ENCODE peak calls at places on chromosome 22, in eight cellular contexts. T, V, I, X, A, N, L and Q are unnamed samples.

GRCh38 chr22:50102946-50103345 is 13.1 kb downstream of the MOV10L1 start:
- DNase-seq in X (no peak), T (no peak), L (no peak), N (no peak), I (no peak), V (no peak), A (peak; percentile 59), Q (no peak)

GRCh38 chr22:16828876-16829275 is 3.7 kb upstream of the XKR3 start:
- DNase-seq in L (no peak), I (no peak), N (no peak), T (no peak), V (no peak), A (no peak), X (no peak), Q (no peak)

GRCh38 chr22:41699264-41700104 is at the start of gene MEI1:
- DNase-seq in A (peak; percentile 28), I (peak; percentile 75), T (peak; percentile 56), L (peak; percentile 86), N (peak; percentile 84), V (peak; percentile 81), X (no peak), Q (peak; percentile 23)

GRCh38 chr22:32558681-32559355 is 84.2 kb downstream of the FBXO7 start:
- DNase-seq in T (peak; percentile 79), X (peak; percentile 88), I (no peak), N (peak; percentile 42), V (peak; percentile 49), L (no peak), A (peak; percentile 94), Q (no peak)

GRCh38 chr22:21646608-21647590 is 4.8 kb downstream of the SDF2L1 start:
- DNase-seq in T (peak; percentile 74), V (peak; percentile 73), X (peak; percentile 58), L (peak; percentile 83), I (peak; percentile 80), A (peak; percentile 62), N (peak; percentile 90), Q (peak; percentile 32)

GRCh38 chr22:50546326-50547230 is 879 bp downstream of the KLHDC7B start:
- DNase-seq in V (no peak), I (no peak), L (no peak), N (no peak), T (no peak), X (no peak), A (no peak), Q (no peak)

GRCh38 chr22:40418366-40419201 is 48.2 kb downstream of the SGSM3 start:
- DNase-seq in T (peak; percentile 56), N (no peak), V (no peak), A (no peak), I (peak; percentile 96), X (no peak), L (no peak), Q (no peak)

GRCh38 chr22:44580756-44581435 is 82.9 kb upstream of the RTL6 start:
- DNase-seq in N (no peak), A (no peak), T (no peak), I (no peak), L (no peak), V (peak; percentile 12), X (no peak), Q (no peak)

GRCh38 chr22:37383342-37383741 is 43.9 kb downstream of the ELFN2 start:
- DNase-seq in I (peak; percentile 89), V (no peak), T (peak; percentile 16), X (no peak), L (no peak), A (no peak), N (no peak), Q (no peak)

GRCh38 chr22:21642584-21643448 is 714 bp downstream of the SDF2L1 start:
- DNase-seq in L (peak; percentile 53), A (peak; percentile 62), V (peak; percentile 48), N (peak; percentile 65), I (peak; percentile 82), T (peak; percentile 44), X (peak; percentile 76), Q (no peak)

GRCh38 chr22:21443735-21444421 is 23.3 kb upstream of the TMEM191C start:
- DNase-seq in T (no peak), L (no peak), I (peak; percentile 8), X (no peak), A (no peak), V (peak; percentile 15), N (no peak), Q (no peak)

GRCh38 chr22:17982572-17983141 is 41.7 kb downstream of the MICAL3 start:
- DNase-seq in A (no peak), N (no peak), L (no peak), T (no peak), V (no peak), X (no peak), I (no peak), Q (no peak)

GRCh38 chr22:48884786-48885185 is 942.9 kb downstream of the BRD1 start:
- DNase-seq in X (no peak), T (no peak), L (no peak), A (no peak), V (peak; percentile 12), N (no peak), I (no peak), Q (no peak)

GRCh38 chr22:36332623-36333331 is 55.0 kb downstream of the MYH9 start:
- DNase-seq in N (peak; percentile 52), A (peak; percentile 96), V (peak; percentile 73), T (peak; percentile 83), L (peak; percentile 57), X (peak; percentile 95), I (no peak), Q (no peak)

GRCh38 chr22:36333632-36334031 is 54.1 kb downstream of the MYH9 start:
- DNase-seq in V (peak; percentile 59), I (no peak), N (no peak), T (no peak), L (no peak), A (no peak), X (no peak), Q (no peak)

GRCh38 chr22:36330655-36331305 is 57.0 kb downstream of the MYH9 start:
- DNase-seq in A (no peak), V (no peak), N (no peak), X (peak; percentile 93), I (no peak), T (peak; percentile 63), L (no peak), Q (no peak)

GRCh38 chr22:36331306-36331911 is 56.4 kb downstream of the MYH9 start:
- DNase-seq in T (peak; percentile 98), A (peak; percentile 97), X (peak; percentile 92), N (peak; percentile 72), V (peak; percentile 95), L (peak; percentile 77), I (peak; percentile 80), Q (peak; percentile 61)

GRCh38 chr22:36331912-36332622 is 55.7 kb downstream of the MYH9 start:
- DNase-seq in N (peak; percentile 73), I (peak; percentile 83), T (peak; percentile 49), A (no peak), V (peak; percentile 82), L (peak; percentile 71), X (peak; percentile 76), Q (no peak)
- H3K4me1 ChIP-seq in N (peaks cover 88% of the 10 kb centered on the region), I (peaks cover 67% of the 10 kb centered on the region), T (peaks cover 84% of the 10 kb centered on the region), A (peaks cover 98% of the 10 kb centered on the region), V (peaks cover 100% of the 10 kb centered on the region), L (peaks cover 87% of the 10 kb centered on the region), X (peaks cover 98% of the 10 kb centered on the region), Q (peaks cover 99% of the 10 kb centered on the region)

GRCh38 chr22:43160497-43161126 is 9.3 kb downstream of the TSPO start:
- DNase-seq in T (no peak), A (no peak), N (no peak), V (no peak), X (no peak), L (no peak), I (no peak), Q (no peak)
- H3K4me1 ChIP-seq in T (peaks cover 1% of the 10 kb centered on the region), A (peaks cover 11% of the 10 kb centered on the region), N (peaks cover 50% of the 10 kb centered on the region), V (peaks cover 37% of the 10 kb centered on the region), X (no peaks in the 10 kb centered on the region), L (no peaks in the 10 kb centered on the region), I (peaks cover 6% of the 10 kb centered on the region), Q (peaks cover 44% of the 10 kb centered on the region)

DNA sequence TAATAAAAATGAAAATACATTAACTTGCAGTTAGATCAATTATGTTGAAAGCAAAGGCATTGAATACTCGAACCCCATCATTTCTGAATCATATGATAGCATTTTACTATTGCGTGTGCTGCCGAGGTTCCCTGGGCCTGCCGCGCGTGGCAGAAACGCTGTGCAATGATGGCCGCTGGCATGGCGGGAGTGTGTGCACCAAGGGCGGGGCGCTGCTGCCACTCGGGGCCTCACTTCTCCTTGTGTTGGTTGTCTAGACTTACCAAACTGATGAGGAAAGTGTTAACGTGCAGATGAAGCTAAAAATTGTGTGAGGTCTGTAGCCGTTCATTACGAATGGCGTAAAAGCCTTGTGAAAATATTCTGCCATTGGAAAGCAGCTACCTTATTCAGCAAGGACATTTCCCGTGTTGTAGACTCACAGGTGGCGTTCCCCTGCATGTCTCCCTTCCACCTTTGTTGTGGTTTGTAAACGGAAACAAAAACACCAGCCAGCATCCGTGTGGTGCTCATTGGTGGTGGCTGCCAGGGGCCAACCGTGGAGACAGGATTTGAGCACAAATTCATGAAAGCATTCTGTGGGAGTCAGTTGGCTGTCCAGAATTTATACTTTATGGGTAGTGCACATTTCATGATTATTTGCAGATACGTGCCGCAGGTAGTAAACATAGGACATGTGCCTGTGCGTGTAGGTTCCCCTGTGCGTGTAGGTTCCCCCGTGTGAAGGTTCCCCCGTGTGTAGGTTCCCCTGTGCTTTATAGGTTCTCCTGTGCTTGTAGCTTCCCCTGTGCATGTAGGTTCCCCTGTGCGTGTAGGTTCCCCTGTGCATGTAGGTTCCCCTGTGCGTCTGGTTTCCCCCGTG is 5.9 kb upstream of the GRAMD4 start:
- DNase-seq in I (no peak), A (no peak), V (no peak), L (peak; percentile 86), T (no peak), X (no peak), N (peak; percentile 18), Q (no peak)
- H3K4me1 ChIP-seq in I (peaks cover 24% of the 10 kb centered on the region), A (no peaks in the 10 kb centered on the region), V (peaks cover 47% of the 10 kb centered on the region), L (peaks cover 25% of the 10 kb centered on the region), T (peaks cover 15% of the 10 kb centered on the region), X (no peaks in the 10 kb centered on the region), N (peaks cover 41% of the 10 kb centered on the region), Q (peaks cover 21% of the 10 kb centered on the region)

DNA sequence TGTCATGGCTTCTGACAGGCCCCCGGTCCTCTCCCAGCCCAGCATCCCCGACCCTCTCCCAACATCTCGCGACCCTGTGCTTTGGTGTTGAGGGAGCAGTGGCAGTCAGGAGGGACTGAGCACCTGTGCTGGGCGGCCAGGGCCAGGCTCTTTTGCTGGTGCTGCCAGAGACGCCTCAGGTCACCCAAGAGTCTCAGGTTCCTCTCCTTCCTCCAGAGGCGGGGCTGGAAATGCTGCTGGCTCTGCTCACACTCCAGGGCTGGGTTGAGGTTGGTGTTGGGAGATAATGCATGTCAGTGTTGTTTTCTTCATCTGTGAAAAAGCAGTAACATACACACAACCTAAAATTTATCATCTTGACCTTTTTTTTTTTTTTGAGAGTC is 1.2 kb upstream of the IGLL1 start:
- DNase-seq in I (no peak), N (no peak), X (no peak), V (no peak), L (no peak), A (no peak), T (no peak), Q (no peak)
- H3K4me1 ChIP-seq in I (no peaks in the 10 kb centered on the region), N (no peaks in the 10 kb centered on the region), X (no peaks in the 10 kb centered on the region), V (no peaks in the 10 kb centered on the region), L (no peaks in the 10 kb centered on the region), A (no peaks in the 10 kb centered on the region), T (no peaks in the 10 kb centered on the region), Q (no peaks in the 10 kb centered on the region)

DNA sequence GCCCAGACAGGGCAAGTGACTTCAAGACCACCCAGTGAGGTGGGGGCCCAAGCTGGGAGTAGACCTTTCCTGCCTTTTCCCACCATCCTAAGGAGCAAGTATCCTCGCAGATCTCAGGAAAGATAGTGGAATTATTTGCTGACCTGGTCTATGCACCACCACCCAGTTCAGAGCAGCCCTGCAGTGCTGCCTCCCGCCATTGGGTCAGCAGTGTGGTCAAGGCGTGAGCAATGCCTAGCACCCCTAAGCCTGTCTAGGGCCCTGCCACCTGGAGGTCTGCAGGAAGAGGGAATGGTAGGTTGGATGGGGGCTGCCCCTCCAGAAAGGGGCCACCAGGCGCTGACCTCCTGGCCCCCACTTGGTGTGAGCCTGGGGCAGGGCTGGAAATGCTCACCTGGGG is 6.5 kb downstream of the MTFP1 start:
- DNase-seq in V (no peak), I (no peak), X (no peak), N (no peak), T (no peak), L (no peak), A (no peak), Q (no peak)
- H3K4me1 ChIP-seq in V (no peaks in the 10 kb centered on the region), I (no peaks in the 10 kb centered on the region), X (peaks cover 3% of the 10 kb centered on the region), N (no peaks in the 10 kb centered on the region), T (no peaks in the 10 kb centered on the region), L (peaks cover 12% of the 10 kb centered on the region), A (peaks cover 19% of the 10 kb centered on the region), Q (no peaks in the 10 kb centered on the region)